ENCODE peak calls at places on chromosome 20, in four cellular contexts. H, J, Q and L are unnamed samples.

GRCh38 chr20:17785007-17785406 is 85.2 kb downstream of the BANF2 start:
- DNase-seq in H (no peak), J (no peak), Q (no peak), L (no peak)

GRCh38 chr20:40651121-40651520 is 37.9 kb downstream of the MAFB start:
- DNase-seq in H (no peak), J (no peak), Q (no peak), L (peak; percentile 69)

GRCh38 chr20:11047559-11047958 is 373.8 kb upstream of the JAG1 start:
- DNase-seq in H (no peak), J (no peak), Q (no peak), L (peak; percentile 12)

GRCh38 chr20:20525756-20526155 is 157.9 kb downstream of the INSM1 start:
- DNase-seq in H (no peak), J (no peak), Q (no peak), L (no peak)

GRCh38 chr20:48630342-48631075 is 197.3 kb downstream of the PREX1 start:
- DNase-seq in H (no peak), J (no peak), Q (peak; percentile 20), L (no peak)

GRCh38 chr20:33863440-33864323 is 52.5 kb downstream of the CHMP4B start:
- DNase-seq in H (no peak), J (no peak), Q (no peak), L (no peak)

GRCh38 chr20:59984551-59984950 is 26.3 kb downstream of the CDH26 start:
- DNase-seq in H (no peak), J (no peak), Q (no peak), L (no peak)

GRCh38 chr20:63356931-63357879 is 3.9 kb downstream of the CHRNA4 start:
- DNase-seq in H (no peak), J (no peak), Q (no peak), L (no peak)

GRCh38 chr20:35395728-35396127 is 16.0 kb downstream of the UQCC1 start:
- DNase-seq in H (no peak), J (no peak), Q (no peak), L (peak; percentile 85)

GRCh38 chr20:56442381-56443365 is 25.8 kb upstream of the RTF2 start:
- DNase-seq in H (no peak), J (no peak), Q (no peak), L (peak; percentile 50)

GRCh38 chr20:32521780-32522524 is 63.2 kb downstream of the NOL4L start:
- DNase-seq in H (peak; percentile 15), J (peak; percentile 62), Q (peak; percentile 88), L (peak; percentile 67)

GRCh38 chr20:62818592-62819493 is 2.0 kb downstream of the COL9A3 start:
- DNase-seq in H (no peak), J (no peak), Q (no peak), L (peak; percentile 70)

GRCh38 chr20:50659975-50660670 is 31.2 kb downstream of the RIPOR3 start:
- DNase-seq in H (no peak), J (no peak), Q (no peak), L (no peak)

GRCh38 chr20:44092551-44093248 is 94.3 kb downstream of the JPH2 start:
- DNase-seq in H (no peak), J (no peak), Q (no peak), L (peak; percentile 76)

GRCh38 chr20:1734269-1734858 is 76.8 kb upstream of the SIRPG start:
- DNase-seq in H (no peak), J (no peak), Q (no peak), L (peak; percentile 3)

GRCh38 chr20:2874456-2874855 is 1.2 kb downstream of the PTPRA start:
- DNase-seq in H (no peak), J (no peak), Q (no peak), L (no peak)

GRCh38 chr20:59159822-59160740 is 3.5 kb upstream of the ZNF831 start:
- DNase-seq in H (no peak), J (peak; percentile 44), Q (no peak), L (no peak)

GRCh38 chr20:6920991-6921613 is 153.6 kb downstream of the BMP2 start:
- DNase-seq in H (no peak), J (no peak), Q (no peak), L (no peak)

GRCh38 chr20:7387638-7388193 is 552.5 kb downstream of the HAO1 start:
- DNase-seq in H (no peak), J (no peak), Q (no peak), L (no peak)

GRCh38 chr20:48689388-48689787 is 138.4 kb downstream of the PREX1 start:
- DNase-seq in H (no peak), J (no peak), Q (no peak), L (no peak)

GRCh38 chr20:49668181-49668877 is 45.3 kb downstream of the B4GALT5 start:
- DNase-seq in H (no peak), J (peak; percentile 72), Q (no peak), L (no peak)

GRCh38 chr20:23358923-23359572 is 2.9 kb upstream of the GZF1 start:
- DNase-seq in H (no peak), J (no peak), Q (no peak), L (no peak)

GRCh38 chr20:25083773-25084615 is 2.1 kb upstream of the VSX1 start:
- DNase-seq in H (no peak), J (no peak), Q (no peak), L (no peak)

GRCh38 chr20:61424011-61424627 is 172.1 kb downstream of the CDH4 start:
- DNase-seq in H (no peak), J (no peak), Q (no peak), L (no peak)

GRCh38 chr20:41178904-41179432 is 41.6 kb downstream of the PLCG1 start:
- DNase-seq in H (no peak), J (no peak), Q (peak; percentile 22), L (peak; percentile 42)

GRCh38 chr20:61732511-61733210 is 333.0 kb downstream of the TAF4 start:
- DNase-seq in H (no peak), J (no peak), Q (no peak), L (no peak)

GRCh38 chr20:23926526-23926880 is 47.0 kb upstream of the CST5 start:
- DNase-seq in H (no peak), J (no peak), Q (no peak), L (no peak)

GRCh38 chr20:382291-383115 is 1.9 kb downstream of the TRIB3 start:
- DNase-seq in H (no peak), J (no peak), Q (no peak), L (no peak)

GRCh38 chr20:45910670-45911485 is 1.1 kb downstream of the PLTP start:
- DNase-seq in H (peak; percentile 96), J (peak; percentile 76), Q (peak; percentile 99), L (peak; percentile 100)

GRCh38 chr20:25459111-25459830 is 51.8 kb downstream of the GINS1 start:
- DNase-seq in H (no peak), J (no peak), Q (no peak), L (no peak)

GRCh38 chr20:59765599-59766177 is 161.3 kb downstream of the PHACTR3 start:
- DNase-seq in H (no peak), J (no peak), Q (no peak), L (no peak)

GRCh38 chr20:64045346-64046011 is 4.0 kb downstream of the SOX18 start:
- DNase-seq in H (no peak), J (no peak), Q (no peak), L (no peak)

GRCh38 chr20:1423625-1424106 is 30.8 kb upstream of the FKBP1A start:
- DNase-seq in H (peak; percentile 67), J (no peak), Q (peak; percentile 49), L (peak; percentile 79)

GRCh38 chr20:51528263-51529026 is 14.1 kb downstream of the NFATC2 start:
- DNase-seq in H (no peak), J (peak; percentile 38), Q (no peak), L (no peak)

GRCh38 chr20:391041-391711 is 10.6 kb downstream of the TRIB3 start:
- DNase-seq in H (no peak), J (no peak), Q (no peak), L (no peak)

GRCh38 chr20:31485450-31486339 is 10.6 kb downstream of the REM1 start:
- DNase-seq in H (no peak), J (no peak), Q (no peak), L (peak; percentile 86)

GRCh38 chr20:4147319-4147718 is 132.0 kb upstream of the RNF24 start:
- DNase-seq in H (no peak), J (no peak), Q (no peak), L (no peak)